ENCODE peak calls at places on chromosome 14, in five cellular contexts. J is transverse colon, B is tibial nerve, C is A549, E is stomach. I is an unnamed sample.

GRCh38 chr14:90828642-90829487 is 12.6 kb upstream of the TTC7B start:
- DNase-seq in B (no peak), J (peak), E (peak), C (no peak), I (no peak)

GRCh38 chr14:36941783-36942521 is 230.5 kb downstream of the SLC25A21 start:
- DNase-seq in B (peak), C (peak), J (peak), E (peak), I (no peak)

GRCh38 chr14:38412654-38413053 is 156.8 kb upstream of the CLEC14A start:
- DNase-seq in B (no peak), C (no peak), J (no peak), E (no peak), I (no peak)

GRCh38 chr14:95413289-95414215 is 93.8 kb upstream of the CLMN start:
- DNase-seq in J (no peak), B (no peak), E (no peak), C (no peak), I (no peak)

GRCh38 chr14:56989359-56989758 is 179.1 kb upstream of the OTX2 start:
- DNase-seq in C (no peak), B (no peak), E (no peak), J (no peak), I (no peak)

GRCh38 chr14:69657961-69658360 is 46.6 kb downstream of the SUSD6 start:
- DNase-seq in C (no peak), E (peak), J (peak), B (no peak), I (no peak)

GRCh38 chr14:89337161-89337560 is 79.9 kb downstream of the FOXN3 start:
- DNase-seq in C (no peak), J (no peak), B (no peak), E (no peak), I (no peak)

GRCh38 chr14:99156026-99156425 is 116.0 kb downstream of the BCL11B start:
- DNase-seq in E (peak), C (no peak), J (no peak), B (no peak), I (no peak)

GRCh38 chr14:73462815-73463214 is 4.5 kb upstream of the NUMB start:
- DNase-seq in E (no peak), J (no peak), B (no peak), C (no peak), I (no peak)

GRCh38 chr14:49796025-49796424 is 28.1 kb downstream of the KLHDC2 start:
- DNase-seq in J (no peak), B (no peak), C (no peak), E (no peak), I (no peak)

DNA sequence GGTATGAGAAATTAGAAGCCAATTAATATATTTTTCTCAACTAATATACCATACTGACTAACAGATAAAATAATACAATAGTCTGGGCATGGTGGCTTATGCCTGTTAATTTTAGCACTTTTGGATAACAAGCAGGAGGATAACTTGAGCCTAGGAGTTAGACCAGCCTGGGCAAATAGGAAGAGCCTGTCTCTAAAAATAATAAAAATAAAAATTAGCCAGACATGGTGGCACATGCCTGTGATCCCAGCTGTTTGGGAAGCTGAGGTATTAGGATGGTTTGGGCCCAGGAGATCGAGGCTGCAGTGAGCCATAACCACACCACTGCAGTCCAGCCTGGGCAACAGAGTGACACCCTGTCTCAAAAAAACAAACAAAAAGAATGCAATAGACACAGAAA is 24.7 kb downstream of the KLHDC2 start:
- DNase-seq in J (no peak), B (no peak), E (no peak), C (no peak), I (no peak)
- TF ChIP-seq EP300 in J (no peak), B (no peak), E (no peak), C (no peak), I (no peak)

GRCh38 chr14:97891515-97891914 is 1094.3 kb downstream of the VRK1 start:
- DNase-seq in C (no peak), E (no peak), J (no peak), B (no peak), I (no peak)

GRCh38 chr14:97887690-97888089 is 1090.5 kb downstream of the VRK1 start:
- DNase-seq in J (no peak), E (no peak), C (no peak), B (no peak), I (no peak)

GRCh38 chr14:97888331-97888730 is 1091.1 kb downstream of the VRK1 start:
- DNase-seq in C (no peak), J (no peak), E (no peak), B (no peak), I (no peak)
- H3K27ac ChIP-seq in C (no peak), J (no peak), E (no peak), B (no peak), I (no peak)

DNA sequence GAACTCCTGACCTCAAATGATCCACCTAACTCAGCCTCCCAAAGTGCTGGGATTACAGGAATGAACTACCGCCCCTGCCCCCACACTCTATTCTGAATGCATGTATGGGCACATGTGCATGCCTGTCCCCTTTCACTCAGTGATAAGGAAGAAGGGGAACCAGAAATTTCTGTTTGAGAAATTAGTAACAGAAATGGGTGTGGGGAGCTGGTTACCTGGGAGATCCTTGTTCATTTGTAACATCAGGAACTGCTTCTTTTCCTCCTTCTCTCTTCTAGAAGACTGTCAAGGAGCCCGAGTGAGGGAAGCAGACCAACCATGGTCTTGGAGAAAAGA is 3.5 kb downstream of the PPP1R3E start:
- DNase-seq in C (no peak), E (no peak), B (no peak), J (no peak), I (no peak)
- TF ChIP-seq EP300 in C (no peak), E (no peak), B (no peak), J (no peak), I (no peak)

DNA sequence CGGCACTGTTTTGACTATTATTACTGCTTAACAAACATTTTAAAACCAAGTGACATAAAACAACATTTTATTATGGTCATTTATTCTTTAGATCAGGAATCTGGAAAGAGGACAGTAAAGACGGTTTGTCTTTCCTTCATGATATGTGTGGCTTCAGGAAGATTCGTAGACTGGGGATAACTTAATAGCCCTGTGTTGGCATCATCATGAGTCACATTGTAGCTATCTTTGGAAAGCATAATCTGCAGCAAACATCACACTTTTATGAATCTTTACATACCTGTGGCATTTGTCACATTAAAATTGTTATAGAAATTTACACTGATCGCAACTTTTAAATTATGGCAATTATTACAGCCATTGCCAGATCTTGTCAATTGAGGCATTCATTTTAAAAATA is 397.2 kb downstream of the NOVA1 start:
- DNase-seq in C (no peak), B (no peak), J (no peak), E (no peak), I (no peak)
- H3K27ac ChIP-seq in C (no peak), B (no peak), J (no peak), E (no peak), I (no peak)

GRCh38 chr14:59238242-59238641 is 49.8 kb downstream of the DAAM1 start:
- DNase-seq in E (no peak), B (no peak), C (no peak), J (no peak), I (no peak)

GRCh38 chr14:59236195-59236594 is 47.7 kb downstream of the DAAM1 start:
- DNase-seq in C (no peak), E (no peak), B (no peak), J (no peak), I (no peak)

GRCh38 chr14:59239030-59239429 is 50.6 kb downstream of the DAAM1 start:
- DNase-seq in E (no peak), B (no peak), C (no peak), J (no peak), I (no peak)

GRCh38 chr14:59243174-59243573 is 54.7 kb downstream of the DAAM1 start:
- DNase-seq in E (no peak), C (no peak), J (no peak), B (no peak), I (no peak)

GRCh38 chr14:59240356-59240755 is 51.9 kb downstream of the DAAM1 start:
- DNase-seq in E (no peak), B (no peak), C (no peak), J (no peak), I (no peak)
- TF ChIP-seq EP300 in E (no peak), B (no peak), C (no peak), J (no peak), I (no peak)

GRCh38 chr14:104686624-104687517 is 2.5 kb upstream of the INF2 start:
- DNase-seq in E (peak), B (no peak), J (peak), C (no peak), I (no peak)
- H3K27ac ChIP-seq in E (peak), B (no peak), J (peak), C (peak), I (peak)

GRCh38 chr14:21015312-21015711 is 9.5 kb downstream of the NDRG2 start:
- DNase-seq in B (no peak), E (no peak), J (no peak), C (no peak), I (no peak)
- TF ChIP-seq EP300 in B (no peak), E (no peak), J (no peak), C (no peak), I (no peak)